ENCODE peak calls at places on chromosomes 11 and 22, in eight cellular contexts. H is germinal center, I is GM19239, B is fibroblast of mammary gland, W is GM18507, J is cardiac fibroblast, D is EL, G is A549. C is an unnamed sample.

GRCh38 chr11:44917741-44918140 is 32.9 kb downstream of the TP53I11 start:
- DNase-seq in B (no peak), W (no peak), J (no peak), G (no peak), I (no peak), H (no peak), D (no peak), C (no peak)

GRCh38 chr11:120666121-120666639 is 154.6 kb downstream of the GRIK4 start:
- DNase-seq in W (no peak), B (no peak), D (no peak), J (no peak), G (no peak), H (no peak), I (no peak), C (no peak)

GRCh38 chr11:7969756-7970646 is 4.8 kb upstream of the NLRP10 start:
- DNase-seq in H (no peak), G (no peak), B (no peak), W (no peak), D (peak), J (no peak), I (no peak), C (no peak)

GRCh38 chr22:24417901-24418641 is 9.3 kb upstream of the ADORA2A start:
- DNase-seq in G (no peak), W (no peak), H (no peak), J (peak), I (no peak), D (no peak), B (peak), C (no peak)

GRCh38 chr11:35412285-35412684 is 7.1 kb downstream of the SLC1A2 start:
- DNase-seq in G (peak), J (peak), D (peak), I (no peak), W (no peak), B (peak), H (no peak), C (no peak)

GRCh38 chr11:20360650-20361049 is 2.9 kb upstream of the HTATIP2 start:
- DNase-seq in G (no peak), J (peak), W (no peak), B (peak), D (peak), H (no peak), I (no peak), C (peak)

GRCh38 chr11:36211735-36212430 is 77.3 kb downstream of the COMMD9 start:
- DNase-seq in D (no peak), B (no peak), H (no peak), J (no peak), G (no peak), I (no peak), W (no peak), C (no peak)

GRCh38 chr11:47188262-47188661 is 2.0 kb upstream of the PACSIN3 start:
- DNase-seq in D (no peak), B (no peak), J (no peak), I (no peak), G (no peak), W (no peak), H (no peak), C (no peak)

GRCh38 chr11:33772300-33772699 is 2.0 kb downstream of the FBXO3 start:
- DNase-seq in G (no peak), D (peak), B (peak), J (peak), W (no peak), I (no peak), H (no peak), C (no peak)

GRCh38 chr11:124108158-124108557 is 7.1 kb upstream of the VWA5A start:
- DNase-seq in I (no peak), G (no peak), D (no peak), J (peak), B (peak), H (no peak), W (no peak), C (peak)